ENCODE peak calls at places on chromosomes 6 and 20, in ten cellular contexts. One of them, this sample, is unnamed.

GRCh38 chr6:108712946-108713345 is 135.3 kb upstream of the ARMC2 start:
- DNase-seq in progenitor cell of endocrine pancreas: no peak
- DNase-seq in coronary artery: no peak
- DNase-seq in heart right ventricle: no peak
- DNase-seq in germinal center: no peak
- DNase-seq in NCI-H69: no peak
- DNase-seq in mucosa of descending colon: no peak
- DNase-seq in spleen: no peak
- DNase-seq in ELR: no peak
- DNase-seq in GM12865: no peak
- DNase-seq in this sample: no peak

GRCh38 chr20:57449398-57450354 is 58.5 kb downstream of the RBM38 start:
- DNase-seq in heart right ventricle: no peak
- DNase-seq in coronary artery: no peak
- DNase-seq in progenitor cell of endocrine pancreas: no peak
- DNase-seq in ELR: no peak
- DNase-seq in spleen: peak; percentile 72
- DNase-seq in mucosa of descending colon: no peak
- DNase-seq in NCI-H69: no peak
- DNase-seq in germinal center: no peak
- DNase-seq in GM12865: no peak
- DNase-seq in this sample: no peak

GRCh38 chr20:39452583-39453193 is 490.5 kb downstream of the DHX35 start:
- DNase-seq in germinal center: no peak
- DNase-seq in mucosa of descending colon: no peak
- DNase-seq in NCI-H69: no peak
- DNase-seq in coronary artery: no peak
- DNase-seq in spleen: no peak
- DNase-seq in GM12865: peak; percentile 22
- DNase-seq in ELR: no peak
- DNase-seq in heart right ventricle: no peak
- DNase-seq in progenitor cell of endocrine pancreas: no peak
- DNase-seq in this sample: no peak

GRCh38 chr6:15239606-15240364 is 6.1 kb upstream of the JARID2 start:
- DNase-seq in progenitor cell of endocrine pancreas: no peak
- DNase-seq in GM12865: no peak
- DNase-seq in NCI-H69: peak; percentile 54
- DNase-seq in spleen: no peak
- DNase-seq in mucosa of descending colon: no peak
- DNase-seq in germinal center: no peak
- DNase-seq in ELR: no peak
- DNase-seq in coronary artery: no peak
- DNase-seq in heart right ventricle: peak; percentile 49
- DNase-seq in this sample: no peak

GRCh38 chr6:116144590-116144989 is 18.7 kb upstream of the COL10A1 start:
- DNase-seq in heart right ventricle: no peak
- DNase-seq in germinal center: no peak
- DNase-seq in spleen: no peak
- DNase-seq in mucosa of descending colon: no peak
- DNase-seq in coronary artery: no peak
- DNase-seq in ELR: peak; percentile 88
- DNase-seq in progenitor cell of endocrine pancreas: no peak
- DNase-seq in GM12865: no peak
- DNase-seq in NCI-H69: no peak
- DNase-seq in this sample: no peak

GRCh38 chr6:75524322-75524972 is 30.8 kb upstream of the FILIP1 start:
- DNase-seq in GM12865: no peak
- DNase-seq in mucosa of descending colon: no peak
- DNase-seq in NCI-H69: peak; percentile 48
- DNase-seq in progenitor cell of endocrine pancreas: no peak
- DNase-seq in germinal center: no peak
- DNase-seq in heart right ventricle: no peak
- DNase-seq in spleen: no peak
- DNase-seq in coronary artery: no peak
- DNase-seq in ELR: peak; percentile 97
- DNase-seq in this sample: no peak

GRCh38 chr6:3227363-3228045 is at the start of gene TUBB2B:
- DNase-seq in spleen: no peak
- DNase-seq in germinal center: peak; percentile 51
- DNase-seq in GM12865: peak; percentile 39
- DNase-seq in NCI-H69: peak; percentile 99
- DNase-seq in heart right ventricle: no peak
- DNase-seq in coronary artery: no peak
- DNase-seq in progenitor cell of endocrine pancreas: peak; percentile 86
- DNase-seq in ELR: peak; percentile 24
- DNase-seq in mucosa of descending colon: no peak
- DNase-seq in this sample: peak; percentile 76

GRCh38 chr20:19015326-19015725 is 197.1 kb upstream of the SLC24A3 start:
- DNase-seq in GM12865: no peak
- DNase-seq in NCI-H69: no peak
- DNase-seq in progenitor cell of endocrine pancreas: no peak
- DNase-seq in heart right ventricle: no peak
- DNase-seq in ELR: no peak
- DNase-seq in mucosa of descending colon: no peak
- DNase-seq in germinal center: no peak
- DNase-seq in coronary artery: no peak
- DNase-seq in spleen: no peak
- DNase-seq in this sample: peak; percentile 9

GRCh38 chr6:75460636-75461035 is 33.0 kb downstream of the FILIP1 start:
- DNase-seq in germinal center: no peak
- DNase-seq in spleen: no peak
- DNase-seq in GM12865: no peak
- DNase-seq in mucosa of descending colon: no peak
- DNase-seq in heart right ventricle: no peak
- DNase-seq in progenitor cell of endocrine pancreas: no peak
- DNase-seq in NCI-H69: no peak
- DNase-seq in coronary artery: no peak
- DNase-seq in ELR: no peak
- DNase-seq in this sample: no peak

GRCh38 chr6:78251930-78252329 is 599.1 kb downstream of the MEI4 start:
- DNase-seq in germinal center: no peak
- DNase-seq in GM12865: peak; percentile 5
- DNase-seq in mucosa of descending colon: no peak
- DNase-seq in spleen: no peak
- DNase-seq in NCI-H69: no peak
- DNase-seq in heart right ventricle: no peak
- DNase-seq in coronary artery: no peak
- DNase-seq in ELR: no peak
- DNase-seq in progenitor cell of endocrine pancreas: no peak
- DNase-seq in this sample: no peak

GRCh38 chr6:169971171-169971861 is 219.9 kb downstream of the ERMARD start:
- DNase-seq in NCI-H69: no peak
- DNase-seq in GM12865: no peak
- DNase-seq in germinal center: no peak
- DNase-seq in ELR: no peak
- DNase-seq in coronary artery: peak; percentile 72
- DNase-seq in heart right ventricle: no peak
- DNase-seq in mucosa of descending colon: peak; percentile 11
- DNase-seq in spleen: peak; percentile 73
- DNase-seq in progenitor cell of endocrine pancreas: no peak
- DNase-seq in this sample: no peak

GRCh38 chr6:169865346-169866139 is 114.1 kb downstream of the ERMARD start:
- DNase-seq in germinal center: no peak
- DNase-seq in spleen: peak; percentile 64
- DNase-seq in mucosa of descending colon: no peak
- DNase-seq in coronary artery: peak; percentile 57
- DNase-seq in progenitor cell of endocrine pancreas: no peak
- DNase-seq in heart right ventricle: no peak
- DNase-seq in NCI-H69: no peak
- DNase-seq in GM12865: no peak
- DNase-seq in ELR: no peak
- DNase-seq in this sample: no peak

This sample was measured in NT2/D1.